ENCODE peak calls at places on chromosomes 1 and 21, in six cellular contexts. H, Z, U, B, Q and K are unnamed samples.
A peak's percentile ranks its signal among the peaks of the same experiment; 100 is the strongest.

GRCh38 chr1:42335809-42336518 is 929 bp upstream of the FOXJ3 start:
- DNase-seq in H (no peak), Z (no peak), U (no peak), B (no peak), Q (no peak), K (peak; percentile 17)

GRCh38 chr1:177981186-177981585 is 11.3 kb upstream of the SEC16B start:
- DNase-seq in H (no peak), Z (no peak), U (no peak), B (no peak), Q (no peak), K (no peak)

GRCh38 chr1:70656371-70656770 is 245.3 kb downstream of the CTH start:
- DNase-seq in H (no peak), Z (peak; percentile 9), U (no peak), B (no peak), Q (no peak), K (no peak)

GRCh38 chr1:30723296-30723897 is at the start of gene MATN1:
- DNase-seq in H (no peak), Z (no peak), U (no peak), B (no peak), Q (no peak), K (no peak)

GRCh38 chr1:242710847-242711246 is 186.3 kb upstream of the PLD5 start:
- DNase-seq in H (no peak), Z (no peak), U (no peak), B (no peak), Q (no peak), K (no peak)

GRCh38 chr1:80639777-80640533 is 1160.8 kb upstream of the ADGRL2 start:
- DNase-seq in H (no peak), Z (no peak), U (peak; percentile 37), B (no peak), Q (no peak), K (no peak)

GRCh38 chr21:44999972-45000636 is 60.3 kb downstream of the SLX9 start:
- DNase-seq in H (no peak), Z (no peak), U (no peak), B (no peak), Q (no peak), K (peak; percentile 75)

GRCh38 chr1:59137968-59138367 is 158.9 kb upstream of the FGGY start:
- DNase-seq in H (no peak), Z (no peak), U (no peak), B (no peak), Q (no peak), K (no peak)

GRCh38 chr1:161718559-161719324 is 2.6 kb upstream of the FCRLB start:
- DNase-seq in H (no peak), Z (no peak), U (no peak), B (no peak), Q (no peak), K (no peak)

GRCh38 chr1:47059376-47059775 is 7.7 kb upstream of the CYP4Z1 start:
- DNase-seq in H (no peak), Z (no peak), U (no peak), B (no peak), Q (no peak), K (peak; percentile 24)

GRCh38 chr1:59499273-59499955 is 202.5 kb downstream of the FGGY start:
- DNase-seq in H (no peak), Z (no peak), U (no peak), B (no peak), Q (no peak), K (no peak)

GRCh38 chr1:89635825-89636815 is 3.2 kb downstream of the LRRC8C start:
- DNase-seq in H (no peak), Z (no peak), U (no peak), B (no peak), Q (no peak), K (no peak)

GRCh38 chr1:182215797-182216196 is 154.3 kb upstream of the ZNF648 start:
- DNase-seq in H (no peak), Z (no peak), U (no peak), B (no peak), Q (no peak), K (no peak)

GRCh38 chr1:230140221-230141001 is 73.4 kb downstream of the GALNT2 start:
- DNase-seq in H (no peak), Z (no peak), U (no peak), B (no peak), Q (no peak), K (no peak)

GRCh38 chr1:161986328-161986727 is 37.3 kb downstream of the OLFML2B start:
- DNase-seq in H (no peak), Z (no peak), U (no peak), B (no peak), Q (no peak), K (no peak)

GRCh38 chr1:227185291-227185690 is 133.0 kb downstream of the CDC42BPA start:
- DNase-seq in H (no peak), Z (no peak), U (no peak), B (no peak), Q (no peak), K (no peak)

GRCh38 chr1:62082456-62083363 is 111.9 kb upstream of the L1TD1 start:
- DNase-seq in H (no peak), Z (peak; percentile 66), U (no peak), B (no peak), Q (peak; percentile 59), K (peak; percentile 7)

GRCh38 chr1:29832936-29833335 is 596.6 kb downstream of the PTPRU start:
- DNase-seq in H (peak; percentile 17), Z (no peak), U (no peak), B (no peak), Q (no peak), K (no peak)

GRCh38 chr1:197810812-197811211 is 35.5 kb upstream of the DENND1B start:
- DNase-seq in H (peak; percentile 44), Z (no peak), U (no peak), B (no peak), Q (no peak), K (no peak)

GRCh38 chr1:160907976-160908375 is 23.0 kb upstream of the ITLN1 start:
- DNase-seq in H (no peak), Z (no peak), U (no peak), B (no peak), Q (no peak), K (no peak)

GRCh38 chr1:84103197-84103992 is 40.7 kb upstream of the PRKACB start:
- DNase-seq in H (no peak), Z (no peak), U (no peak), B (peak; percentile 51), Q (peak; percentile 75), K (no peak)

GRCh38 chr1:234583755-234584430 is 26.1 kb downstream of the IRF2BP2 start:
- DNase-seq in H (no peak), Z (no peak), U (no peak), B (no peak), Q (peak; percentile 40), K (no peak)

DNA sequence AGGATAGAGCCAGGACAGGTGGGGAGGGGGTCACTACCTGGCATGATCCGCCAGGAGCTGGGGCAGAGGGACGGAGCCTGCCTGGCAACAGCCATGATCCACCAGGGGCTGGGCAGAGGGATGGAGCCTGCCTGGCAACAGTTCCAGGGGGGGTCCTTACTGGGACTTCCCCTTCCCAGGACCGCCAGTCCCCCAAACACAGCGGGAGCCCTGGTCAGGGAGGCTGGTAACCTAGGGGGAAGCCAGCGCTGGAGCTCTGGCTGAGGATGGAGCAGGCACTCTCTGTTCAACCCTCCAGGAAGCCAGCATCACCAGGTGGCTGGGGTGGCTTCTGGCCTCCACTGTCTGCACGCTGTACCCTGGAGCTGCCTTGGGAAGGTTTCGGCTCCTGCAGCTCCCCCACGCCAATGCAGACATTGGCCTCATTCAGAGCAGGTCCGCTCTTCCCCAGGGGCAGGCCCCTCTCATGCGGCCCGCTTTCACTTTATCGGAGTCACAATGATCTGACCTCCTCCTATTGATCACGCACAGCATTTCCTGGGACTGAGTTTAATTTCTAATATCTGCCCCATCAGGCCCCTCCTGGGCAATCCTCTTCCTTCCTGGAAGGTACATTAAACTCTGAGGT is 68.4 kb upstream of the ABCG1 start:
- DNase-seq in H (no peak), Z (no peak), U (no peak), B (no peak), Q (no peak), K (no peak)
- TF ChIP-seq JUND in H (no peak), Z (no peak), U (no peak), B (no peak), Q (no peak), K (no peak)

GRCh38 chr1:21693732-21694131 is 24.6 kb upstream of the RAP1GAP start:
- DNase-seq in H (no peak), Z (no peak), U (no peak), B (no peak), Q (no peak), K (no peak)

GRCh38 chr1:21696931-21697330 is 27.8 kb upstream of the RAP1GAP start:
- DNase-seq in H (no peak), Z (no peak), U (no peak), B (no peak), Q (no peak), K (no peak)

GRCh38 chr1:21689531-21690165 is 20.5 kb upstream of the RAP1GAP start:
- DNase-seq in H (no peak), Z (no peak), U (no peak), B (no peak), Q (no peak), K (no peak)

GRCh38 chr1:21687081-21687529 is 17.9 kb upstream of the RAP1GAP start:
- DNase-seq in H (no peak), Z (no peak), U (no peak), B (no peak), Q (no peak), K (no peak)

DNA sequence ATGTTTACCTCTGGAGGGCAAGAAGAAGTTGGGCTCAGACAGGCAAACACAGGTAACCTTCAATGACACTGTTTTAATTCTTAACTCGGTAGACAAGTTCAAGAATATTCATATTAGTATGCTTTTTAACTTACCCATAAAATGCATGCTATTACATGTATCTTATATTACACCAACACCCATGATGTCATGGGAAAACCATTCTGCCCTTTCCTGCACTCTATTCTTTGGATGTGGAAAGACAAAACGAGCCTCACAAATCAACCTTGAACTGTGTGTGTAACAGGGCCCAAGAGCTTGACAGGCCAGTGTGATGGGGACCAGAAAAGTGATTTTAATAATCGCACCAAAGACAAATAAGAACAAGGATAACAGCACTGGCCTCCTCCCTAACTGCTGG is 22.6 kb upstream of the RAP1GAP start:
- DNase-seq in H (no peak), Z (no peak), U (no peak), B (no peak), Q (no peak), K (no peak)
- TF ChIP-seq JUND in H (no peak), Z (no peak), U (no peak), B (no peak), Q (no peak), K (no peak)

DNA sequence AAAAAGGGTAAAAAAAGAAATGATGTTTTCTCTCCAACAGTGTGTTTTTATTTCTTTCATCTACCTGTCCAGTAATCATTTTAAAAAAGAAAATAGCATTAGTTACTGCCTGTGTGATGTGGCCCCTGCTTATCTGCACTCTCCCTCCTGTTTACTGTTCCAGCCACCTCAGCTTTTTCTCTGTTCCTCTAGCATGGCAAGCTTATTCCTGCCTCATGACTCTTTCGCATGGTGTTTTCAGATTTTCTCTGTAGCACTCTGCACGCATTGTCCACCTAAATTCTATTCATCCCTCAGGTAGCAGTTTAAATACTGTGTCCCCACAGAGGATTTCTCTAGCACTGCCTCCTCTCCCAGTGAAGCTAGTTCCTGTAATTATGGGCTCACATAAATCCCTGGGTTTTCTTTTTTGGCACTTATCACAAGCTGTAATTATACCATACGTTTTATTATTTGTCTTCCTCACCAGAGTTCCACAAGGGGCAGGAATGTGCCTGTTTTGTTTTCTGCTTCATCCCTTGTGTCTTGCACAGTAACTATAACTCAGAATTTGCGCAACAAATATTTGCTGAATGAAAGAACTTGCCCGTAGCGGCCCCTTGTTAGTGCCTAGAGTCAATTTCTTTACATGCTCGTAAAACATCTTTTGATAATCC is 51.4 kb upstream of the LRIG2 start:
- DNase-seq in H (no peak), Z (no peak), U (no peak), B (no peak), Q (no peak), K (no peak)
- TF ChIP-seq JUND in H (no peak), Z (no peak), U (no peak), B (no peak), Q (no peak), K (no peak)

GRCh38 chr1:150404465-150404864 is 40.5 kb downstream of the RPRD2 start:
- DNase-seq in H (no peak), Z (no peak), U (no peak), B (no peak), Q (no peak), K (no peak)
- TF ChIP-seq JUND in H (no peak), Z (no peak), U (no peak), B (no peak), Q (no peak), K (no peak)